ENCODE peak calls at places on chromosomes 5 and 9, in six cellular contexts. Q is H1, H is esophagus squamous epithelium, D is heart left ventricle, G is tibial nerve, N is IMR-90. B is an unnamed sample.

GRCh38 chr9:114283551-114284111 is 39.3 kb upstream of the ORM1 start:
- DNase-seq in Q (no peak), H (no peak), D (peak; percentile 6), G (no peak), N (no peak), B (no peak)

GRCh38 chr9:110093417-110093816 is 114.5 kb downstream of the C9orf152 start:
- DNase-seq in Q (no peak), H (no peak), D (no peak), G (no peak), N (no peak), B (no peak)

GRCh38 chr5:10069781-10070313 is 179.8 kb downstream of the ATPSCKMT start:
- DNase-seq in Q (no peak), H (no peak), D (no peak), G (no peak), N (no peak), B (no peak)

GRCh38 chr5:372556-372910 is 51.0 kb downstream of the AHRR start:
- DNase-seq in Q (peak; percentile 40), H (no peak), D (no peak), G (no peak), N (no peak), B (peak; percentile 57)

GRCh38 chr5:95826949-95827595 is 4.5 kb upstream of the GLRX start:
- DNase-seq in Q (no peak), H (no peak), D (no peak), G (no peak), N (no peak), B (no peak)

GRCh38 chr9:121328876-121329681 is 41.0 kb downstream of the STOM start:
- DNase-seq in Q (no peak), H (no peak), D (no peak), G (no peak), N (no peak), B (no peak)

GRCh38 chr9:97768731-97769130 is 71.6 kb upstream of the XPA start:
- DNase-seq in Q (no peak), H (no peak), D (no peak), G (no peak), N (peak; percentile 52), B (no peak)

GRCh38 chr5:42361321-42361688 is 61.9 kb upstream of the GHR start:
- DNase-seq in Q (no peak), H (no peak), D (no peak), G (no peak), N (no peak), B (no peak)

GRCh38 chr5:159005062-159005461 is 94.7 kb downstream of the EBF1 start:
- DNase-seq in Q (no peak), H (no peak), D (no peak), G (no peak), N (no peak), B (no peak)

GRCh38 chr5:159010611-159011497 is 88.9 kb downstream of the EBF1 start:
- DNase-seq in Q (no peak), H (no peak), D (peak; percentile 49), G (no peak), N (no peak), B (no peak)
- H3K4me3 ChIP-seq in Q (no peak overlapping the region), H (no peak overlapping the region), D (peak overlapping the region; percentile 37), G (no peak overlapping the region), N (no peak overlapping the region), B (peak overlapping the region; percentile 10)

GRCh38 chr5:108762660-108763059 is 15.0 kb downstream of the FER start:
- DNase-seq in Q (no peak), H (no peak), D (no peak), G (no peak), N (no peak), B (no peak)
- H3K27ac ChIP-seq in Q (no peak overlapping the region), H (no peak overlapping the region), D (no peak overlapping the region), G (peak overlapping the region; percentile 27), N (no peak overlapping the region), B (no peak overlapping the region)

GRCh38 chr9:95317119-95317892 is at the start of gene FANCC:
- DNase-seq in Q (peak; percentile 94), H (peak; percentile 21), D (peak; percentile 94), G (peak; percentile 87), N (peak; percentile 86), B (peak; percentile 96)
- TF ChIP-seq POLR2A in Q (peak; percentile 96), H (no peak), D (peak; percentile 43), G (no peak), N (peak; percentile 86), B (peak; percentile 21)

DNA sequence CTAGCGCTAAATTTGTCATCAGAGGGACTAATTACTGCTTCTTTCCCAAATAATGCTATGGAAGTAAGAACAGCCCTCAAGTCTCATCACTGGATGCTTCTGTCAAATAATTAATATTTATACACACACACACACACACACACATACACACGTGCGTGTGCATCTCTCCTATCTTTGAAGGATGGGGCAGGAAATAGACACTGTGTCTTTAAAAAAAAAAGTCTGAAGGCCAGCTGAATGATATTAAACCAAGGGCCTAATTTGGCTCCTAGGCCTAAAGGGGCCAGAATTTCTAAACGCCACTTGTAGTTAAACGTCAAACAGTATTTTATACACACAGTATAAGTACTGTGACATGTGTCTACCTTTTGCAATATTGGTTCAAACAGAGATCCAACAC is 3.3 kb downstream of the SLF1 start:
- DNase-seq in Q (no peak), H (no peak), D (no peak), G (no peak), N (no peak), B (no peak)
- H3K4me3 ChIP-seq in Q (no peak overlapping the region), H (no peak overlapping the region), D (no peak overlapping the region), G (no peak overlapping the region), N (no peak overlapping the region), B (no peak overlapping the region)

GRCh38 chr5:151107738-151108520 is 27.1 kb upstream of the TNIP1 start:
- DNase-seq in Q (no peak), H (no peak), D (peak; percentile 74), G (no peak), N (peak; percentile 58), B (no peak)

GRCh38 chr5:151107084-151107483 is 26.2 kb upstream of the TNIP1 start:
- DNase-seq in Q (no peak), H (no peak), D (no peak), G (no peak), N (no peak), B (no peak)

GRCh38 chr5:151105561-151105960 is 24.7 kb upstream of the TNIP1 start:
- DNase-seq in Q (no peak), H (no peak), D (no peak), G (no peak), N (no peak), B (no peak)

GRCh38 chr5:151106073-151106472 is 25.2 kb upstream of the TNIP1 start:
- DNase-seq in Q (no peak), H (no peak), D (no peak), G (no peak), N (no peak), B (no peak)

GRCh38 chr5:151106509-151106908 is 25.7 kb upstream of the TNIP1 start:
- DNase-seq in Q (no peak), H (no peak), D (no peak), G (no peak), N (no peak), B (no peak)
- H3K27ac ChIP-seq in Q (no peak overlapping the region), H (peak overlapping the region; percentile 29), D (no peak overlapping the region), G (no peak overlapping the region), N (no peak overlapping the region), B (peak overlapping the region; percentile 87)

GRCh38 chr9:135705376-135705775 is 3.4 kb downstream of the KCNT1 start:
- DNase-seq in Q (no peak), H (no peak), D (no peak), G (no peak), N (no peak), B (no peak)
- TF ChIP-seq POLR2A in Q (no peak), H (no peak), D (no peak), G (no peak), N (no peak), B (no peak)

GRCh38 chr9:21974230-21974541 is 20.0 kb downstream of the CDKN2A start:
- DNase-seq in Q (no peak), H (no peak), D (no peak), G (no peak), N (no peak), B (no peak)
- H3K4me3 ChIP-seq in Q (peak overlapping the region; percentile 60), H (peak overlapping the region; percentile 48), D (peak overlapping the region; percentile 45), G (no peak overlapping the region), N (peak overlapping the region; percentile 75), B (peak overlapping the region; percentile 46)

GRCh38 chr9:20782289-20782688 is 98.2 kb downstream of the FOCAD start:
- DNase-seq in Q (no peak), H (no peak), D (no peak), G (no peak), N (no peak), B (no peak)
- H3K27ac ChIP-seq in Q (no peak overlapping the region), H (no peak overlapping the region), D (no peak overlapping the region), G (no peak overlapping the region), N (no peak overlapping the region), B (no peak overlapping the region)

B was measured in esophagus muscularis mucosa.